ENCODE peak calls at places on chromosomes 11 and 22, in ten cellular contexts. G, X, A, Q, E, R, T, P, N and U are unnamed samples.

GRCh38 chr11:15927196-15927865 is 429.0 kb downstream of the SOX6 start:
- DNase-seq in G (no peak), X (no peak), A (no peak), Q (no peak), E (no peak), R (no peak), T (no peak), P (no peak), N (no peak), U (no peak)

GRCh38 chr11:82792822-82793569 is 59.3 kb upstream of the FAM181B start:
- DNase-seq in G (no peak), X (no peak), A (no peak), Q (no peak), E (no peak), R (no peak), T (no peak), P (no peak), N (no peak), U (no peak)

GRCh38 chr22:19691007-19691720 is 23.1 kb upstream of the SEPTIN5 start:
- DNase-seq in G (no peak), X (no peak), A (no peak), Q (no peak), E (no peak), R (no peak), T (no peak), P (no peak), N (no peak), U (no peak)

GRCh38 chr11:46553746-46554204 is 40.0 kb downstream of the AMBRA1 start:
- DNase-seq in G (no peak), X (no peak), A (no peak), Q (peak), E (no peak), R (no peak), T (no peak), P (no peak), N (no peak), U (no peak)

GRCh38 chr11:85826096-85826855 is 15.3 kb upstream of the SYTL2 start:
- DNase-seq in G (peak), X (peak), A (no peak), Q (no peak), E (no peak), R (peak), T (peak), P (no peak), N (no peak), U (peak)

GRCh38 chr22:25689631-25690030 is 52.4 kb upstream of the MYO18B start:
- DNase-seq in G (no peak), X (no peak), A (no peak), Q (no peak), E (no peak), R (no peak), T (no peak), P (no peak), N (no peak), U (peak)

GRCh38 chr22:31615481-31615840 is 46.6 kb downstream of the PISD start:
- DNase-seq in G (no peak), X (no peak), A (no peak), Q (no peak), E (no peak), R (peak), T (no peak), P (no peak), N (no peak), U (no peak)

GRCh38 chr11:450809-451451 is 851 bp downstream of the PTDSS2 start:
- DNase-seq in G (peak), X (peak), A (no peak), Q (peak), E (peak), R (peak), T (peak), P (peak), N (peak), U (peak)

GRCh38 chr11:7571640-7572000 is 57.8 kb downstream of the PPFIBP2 start:
- DNase-seq in G (peak), X (no peak), A (peak), Q (peak), E (no peak), R (peak), T (peak), P (no peak), N (no peak), U (peak)

GRCh38 chr11:64854534-64855502 is 10.4 kb upstream of the CDC42BPG start:
- DNase-seq in G (no peak), X (no peak), A (no peak), Q (peak), E (peak), R (peak), T (peak), P (peak), N (peak), U (peak)

GRCh38 chr22:19271856-19272535 is 19.5 kb downstream of the CLTCL1 start:
- DNase-seq in G (no peak), X (no peak), A (no peak), Q (peak), E (no peak), R (no peak), T (no peak), P (no peak), N (no peak), U (peak)

GRCh38 chr11:80388133-80388532 is 947.3 kb upstream of the TENM4 start:
- DNase-seq in G (no peak), X (no peak), A (no peak), Q (no peak), E (no peak), R (no peak), T (no peak), P (no peak), N (no peak), U (no peak)